ENCODE peak calls at places on chromosomes 12 and 14, in nine cellular contexts. X, J, H, O, G, B, N, P and R are unnamed samples.

GRCh38 chr12:95571369-95571768 is 20.1 kb upstream of the USP44 start:
- DNase-seq in X (no peak), J (no peak), H (no peak), O (no peak), G (no peak), B (no peak), N (no peak), P (no peak), R (no peak)

GRCh38 chr14:78530078-78530477 is 359.9 kb downstream of the NRXN3 start:
- DNase-seq in X (no peak), J (no peak), H (no peak), O (no peak), G (peak), B (no peak), N (no peak), P (no peak), R (no peak)

GRCh38 chr14:103022669-103023044 is 34.7 kb downstream of the CDC42BPB start:
- DNase-seq in X (no peak), J (no peak), H (no peak), O (no peak), G (no peak), B (no peak), N (no peak), P (no peak), R (no peak)

GRCh38 chr12:11771356-11771755 is 121.9 kb downstream of the ETV6 start:
- DNase-seq in X (no peak), J (no peak), H (no peak), O (no peak), G (no peak), B (no peak), N (no peak), P (no peak), R (peak)

GRCh38 chr12:94798107-94798506 is 147.8 kb upstream of the TMCC3 start:
- DNase-seq in X (no peak), J (no peak), H (no peak), O (no peak), G (no peak), B (no peak), N (no peak), P (no peak), R (no peak)

GRCh38 chr14:54778618-54779017 is 124.0 kb downstream of the GCH1 start:
- DNase-seq in X (no peak), J (no peak), H (no peak), O (no peak), G (no peak), B (no peak), N (no peak), P (no peak), R (no peak)

GRCh38 chr12:89217472-89217871 is 134.8 kb downstream of the DUSP6 start:
- DNase-seq in X (no peak), J (no peak), H (no peak), O (no peak), G (no peak), B (no peak), N (no peak), P (no peak), R (no peak)

GRCh38 chr14:69553221-69553620 is 21.4 kb downstream of the CCDC177 start:
- DNase-seq in X (no peak), J (peak), H (no peak), O (no peak), G (no peak), B (no peak), N (no peak), P (no peak), R (no peak)

GRCh38 chr12:62214847-62215246 is 45.4 kb upstream of the USP15 start:
- DNase-seq in X (no peak), J (no peak), H (no peak), O (no peak), G (no peak), B (no peak), N (no peak), P (no peak), R (no peak)

GRCh38 chr12:123111498-123112165 is 39.3 kb downstream of the PITPNM2 start:
- DNase-seq in X (no peak), J (no peak), H (no peak), O (no peak), G (no peak), B (no peak), N (no peak), P (no peak), R (no peak)

GRCh38 chr12:120709976-120710804 is at the start of gene UNC119B:
- DNase-seq in X (peak), J (peak), H (peak), O (peak), G (peak), B (peak), N (peak), P (peak), R (no peak)

GRCh38 chr14:74704656-74705055 is 8.2 kb downstream of the AREL1 start:
- DNase-seq in X (no peak), J (no peak), H (no peak), O (no peak), G (no peak), B (no peak), N (no peak), P (no peak), R (no peak)

GRCh38 chr14:99747582-99748330 is 45.5 kb upstream of the EML1 start:
- DNase-seq in X (no peak), J (no peak), H (no peak), O (no peak), G (no peak), B (no peak), N (no peak), P (no peak), R (no peak)

GRCh38 chr14:94269156-94269555 is 23.9 kb downstream of the SERPINA10 start:
- DNase-seq in X (no peak), J (no peak), H (no peak), O (no peak), G (no peak), B (no peak), N (no peak), P (no peak), R (no peak)

GRCh38 chr12:104050436-104050835 is 449 bp upstream of the GLT8D2 start:
- DNase-seq in X (no peak), J (no peak), H (no peak), O (no peak), G (no peak), B (no peak), N (no peak), P (no peak), R (no peak)

GRCh38 chr12:26648066-26648465 is 184.9 kb downstream of the ITPR2 start:
- DNase-seq in X (no peak), J (no peak), H (no peak), O (no peak), G (no peak), B (no peak), N (no peak), P (no peak), R (no peak)

GRCh38 chr12:46179693-46180452 is 89.0 kb downstream of the SLC38A1 start:
- DNase-seq in X (no peak), J (no peak), H (no peak), O (no peak), G (no peak), B (no peak), N (no peak), P (no peak), R (no peak)

GRCh38 chr12:79001404-79001803 is 136.8 kb downstream of the SYT1 start:
- DNase-seq in X (no peak), J (no peak), H (no peak), O (no peak), G (no peak), B (no peak), N (no peak), P (peak), R (peak)

GRCh38 chr12:25962932-25963525 is 4.5 kb downstream of the RASSF8 start:
- DNase-seq in X (no peak), J (peak), H (no peak), O (no peak), G (no peak), B (no peak), N (no peak), P (no peak), R (no peak)

GRCh38 chr12:68451261-68452091 is 119.3 kb upstream of the MDM1 start:
- DNase-seq in X (no peak), J (peak), H (peak), O (peak), G (no peak), B (peak), N (peak), P (peak), R (peak)

GRCh38 chr14:29895591-29896043 is 32.0 kb downstream of the PRKD1 start:
- DNase-seq in X (no peak), J (no peak), H (no peak), O (peak), G (no peak), B (no peak), N (no peak), P (peak), R (peak)

GRCh38 chr12:29455087-29455486 is 42.4 kb downstream of the OVCH1 start:
- DNase-seq in X (no peak), J (no peak), H (no peak), O (no peak), G (no peak), B (no peak), N (no peak), P (no peak), R (no peak)

GRCh38 chr12:92597997-92598396 is 104.8 kb upstream of the PLEKHG7 start:
- DNase-seq in X (no peak), J (peak), H (no peak), O (no peak), G (no peak), B (no peak), N (no peak), P (no peak), R (no peak)

GRCh38 chr12:56571131-56571530 is 49.5 kb downstream of the RBMS2 start:
- DNase-seq in X (no peak), J (no peak), H (no peak), O (no peak), G (no peak), B (no peak), N (no peak), P (no peak), R (no peak)

GRCh38 chr14:100536721-100537700 is 50.2 kb downstream of the BEGAIN start:
- DNase-seq in X (no peak), J (no peak), H (peak), O (no peak), G (no peak), B (no peak), N (no peak), P (no peak), R (no peak)

GRCh38 chr14:52090936-52091335 is 22.1 kb upstream of the NID2 start:
- DNase-seq in X (no peak), J (no peak), H (no peak), O (no peak), G (no peak), B (no peak), N (no peak), P (no peak), R (no peak)

GRCh38 chr12:131827961-131828534 is at the start of gene MMP17:
- DNase-seq in X (peak), J (peak), H (no peak), O (no peak), G (peak), B (peak), N (peak), P (no peak), R (no peak)

GRCh38 chr12:112161711-112162110 is 36.4 kb downstream of the TRAFD1 start:
- DNase-seq in X (no peak), J (no peak), H (no peak), O (no peak), G (no peak), B (no peak), N (no peak), P (no peak), R (no peak)

GRCh38 chr12:105522166-105522825 is 191.8 kb downstream of the C12orf75 start:
- DNase-seq in X (no peak), J (peak), H (no peak), O (no peak), G (no peak), B (no peak), N (no peak), P (no peak), R (no peak)

GRCh38 chr12:220946-221550 is 7.1 kb upstream of the SLC6A12 start:
- DNase-seq in X (no peak), J (no peak), H (no peak), O (no peak), G (no peak), B (no peak), N (no peak), P (no peak), R (no peak)

GRCh38 chr12:119989619-119990381 is 764 bp downstream of the BICDL1 start:
- DNase-seq in X (peak), J (peak), H (peak), O (peak), G (peak), B (peak), N (peak), P (peak), R (no peak)

GRCh38 chr12:3041558-3042164 is 35.5 kb upstream of the TSPAN9 start:
- DNase-seq in X (peak), J (peak), H (no peak), O (peak), G (peak), B (peak), N (peak), P (peak), R (peak)

GRCh38 chr14:99393059-99393655 is 87.5 kb downstream of the SETD3 start:
- DNase-seq in X (peak), J (no peak), H (no peak), O (no peak), G (peak), B (no peak), N (peak), P (peak), R (peak)

GRCh38 chr14:105162374-105162979 is 6.1 kb downstream of the JAG2 start:
- DNase-seq in X (no peak), J (no peak), H (no peak), O (peak), G (no peak), B (no peak), N (no peak), P (no peak), R (no peak)

GRCh38 chr14:61662437-61663311 is 32.6 kb upstream of the HIF1A start:
- DNase-seq in X (peak), J (peak), H (no peak), O (peak), G (no peak), B (peak), N (peak), P (peak), R (no peak)

GRCh38 chr12:78864483-78865296 is at the start of gene SYT1:
- DNase-seq in X (no peak), J (peak), H (peak), O (peak), G (peak), B (no peak), N (no peak), P (peak), R (peak)

GRCh38 chr14:91841065-91841464 is 26.3 kb downstream of the TC2N start:
- DNase-seq in X (no peak), J (peak), H (no peak), O (no peak), G (no peak), B (no peak), N (no peak), P (no peak), R (no peak)